ENCODE peak calls at places on chromosomes 12 and 14, in nine cellular contexts. E is D341Med; I is stimulated activated naive CD4-positive, alpha-beta T cell; A is stimulated activated naive B cell treated with anti-CD40 and anti-IgM and Interleukin-4, amounts not matched to agents 10 μg/mL and 1 μg/mL and 100 μg/mL, for 72 hours; Y is stomach; G is NCI-H2081; B is stimulated activated CD4-positive, alpha-beta T cell treated with anti-CD3 and anti-CD28 coated beads, Interleukin-1b, Interleukin-23, amount 100 ng/mL, for 24 hours; W is stimulated activated CD8-positive, alpha-beta memory T cell treated with anti-CD3 and anti-CD28 coated beads, Interleukin-4, amount 100 ng/mL, for 4 hours; M is uterus. P is an unnamed sample.

GRCh38 chr14:100895411-100895810 is 8.1 kb downstream of the RTL1 start:
- DNase-seq in E (no peak), I (no peak), A (no peak), Y (no peak), G (no peak), B (no peak), W (no peak), M (no peak), P (no peak)

GRCh38 chr12:94550964-94551363 is 91.3 kb upstream of the CEP83 start:
- DNase-seq in E (no peak), I (no peak), A (no peak), Y (no peak), G (no peak), B (no peak), W (no peak), M (no peak), P (no peak)

GRCh38 chr12:101414533-101415119 is 7.1 kb upstream of the ARL1 start:
- DNase-seq in E (peak), I (peak), A (no peak), Y (no peak), G (peak), B (no peak), W (no peak), M (no peak), P (no peak)

GRCh38 chr12:109116611-109116949 is 193 bp downstream of the ACACB start:
- DNase-seq in E (no peak), I (no peak), A (no peak), Y (no peak), G (no peak), B (no peak), W (no peak), M (no peak), P (no peak)

GRCh38 chr14:70692210-70692609 is 50.5 kb downstream of the TTC9 start:
- DNase-seq in E (no peak), I (no peak), A (no peak), Y (peak), G (no peak), B (no peak), W (no peak), M (no peak), P (no peak)

GRCh38 chr12:52335598-52336262 is 14.5 kb upstream of the KRT83 start:
- DNase-seq in E (no peak), I (no peak), A (no peak), Y (peak), G (peak), B (no peak), W (no peak), M (no peak), P (no peak)

GRCh38 chr14:34310724-34311123 is 151.3 kb downstream of the SPTSSA start:
- DNase-seq in E (no peak), I (no peak), A (no peak), Y (no peak), G (no peak), B (no peak), W (no peak), M (no peak), P (no peak)

GRCh38 chr14:94690896-94691657 is 78.8 kb downstream of the GSC start:
- DNase-seq in E (no peak), I (no peak), A (no peak), Y (no peak), G (no peak), B (no peak), W (no peak), M (no peak), P (no peak)

GRCh38 chr12:57632898-57633825 is at the start of gene B4GALNT1:
- DNase-seq in E (peak), I (peak), A (peak), Y (peak), G (peak), B (peak), W (peak), M (peak), P (no peak)

GRCh38 chr14:68222726-68223125 is 403.1 kb downstream of the RAD51B start:
- DNase-seq in E (no peak), I (no peak), A (no peak), Y (no peak), G (no peak), B (no peak), W (no peak), M (no peak), P (no peak)

GRCh38 chr12:40106655-40107054 is 774 bp upstream of the SLC2A13 start:
- DNase-seq in E (no peak), I (peak), A (no peak), Y (no peak), G (no peak), B (no peak), W (no peak), M (no peak), P (no peak)

P was measured in heart left ventricle.